ENCODE peak calls at places on chromosomes 13 and 19, in five cellular contexts. M, F, U, N and T are unnamed samples.

GRCh38 chr13:41411536-41411935 is 45.8 kb upstream of the RGCC start:
- DNase-seq in M (peak; percentile 32), F (no peak), U (peak; percentile 50), N (peak; percentile 54), T (peak; percentile 55)

GRCh38 chr19:51282335-51282734 is 29.1 kb upstream of the IGLON5 start:
- DNase-seq in M (no peak), F (no peak), U (no peak), N (no peak), T (no peak)

GRCh38 chr13:94079876-94080275 is 399.6 kb downstream of the DCT start:
- DNase-seq in M (no peak), F (no peak), U (no peak), N (peak; percentile 61), T (no peak)

GRCh38 chr19:58513694-58514563 is 2.1 kb upstream of the SLC27A5 start:
- DNase-seq in M (peak; percentile 93), F (no peak), U (peak; percentile 96), N (peak; percentile 79), T (peak; percentile 100)

GRCh38 chr13:27617801-27618411 is 2.4 kb downstream of the LNX2 start:
- DNase-seq in M (no peak), F (no peak), U (no peak), N (no peak), T (no peak)

GRCh38 chr19:40089462-40089861 is 1.3 kb downstream of the ZNF780A start:
- DNase-seq in M (no peak), F (no peak), U (no peak), N (peak; percentile 81), T (no peak)

GRCh38 chr19:2271516-2272103 is 10.4 kb downstream of the PEAK3 start:
- DNase-seq in M (peak; percentile 38), F (no peak), U (no peak), N (peak; percentile 87), T (peak; percentile 46)

GRCh38 chr19:49854861-49855263 is 3.9 kb downstream of the PTOV1 start:
- DNase-seq in M (no peak), F (no peak), U (no peak), N (no peak), T (no peak)

GRCh38 chr19:58460039-58460438 is 6.8 kb upstream of the ZNF324 start:
- DNase-seq in M (no peak), F (no peak), U (no peak), N (no peak), T (no peak)

GRCh38 chr19:51091126-51091525 is 8.4 kb upstream of the KLK14 start:
- DNase-seq in M (no peak), F (no peak), U (no peak), N (no peak), T (no peak)

GRCh38 chr19:47353307-47353712 is 4.2 kb downstream of the DHX34 start:
- DNase-seq in M (no peak), F (no peak), U (no peak), N (no peak), T (no peak)

GRCh38 chr19:11168568-11168967 is 13.0 kb upstream of the SPC24 start:
- DNase-seq in M (no peak), F (no peak), U (no peak), N (peak; percentile 95), T (no peak)

GRCh38 chr13:59208405-59209195 is 955.1 kb downstream of the DIAPH3 start:
- DNase-seq in M (no peak), F (no peak), U (no peak), N (no peak), T (no peak)

GRCh38 chr19:18273566-18274302 is 518 bp downstream of the IQCN start:
- DNase-seq in M (peak; percentile 57), F (no peak), U (no peak), N (no peak), T (no peak)

GRCh38 chr13:111486331-111486730 is 165.9 kb downstream of the TEX29 start:
- DNase-seq in M (no peak), F (no peak), U (no peak), N (no peak), T (no peak)

GRCh38 chr19:18651738-18652137 is 14.9 kb downstream of the KLHL26 start:
- DNase-seq in M (no peak), F (no peak), U (no peak), N (no peak), T (no peak)

GRCh38 chr19:19750842-19751790 is 18.2 kb upstream of the ZNF14 start:
- DNase-seq in M (no peak), F (no peak), U (no peak), N (no peak), T (no peak)

GRCh38 chr13:98143601-98144500 is 957 bp downstream of the FARP1 start:
- DNase-seq in M (no peak), F (no peak), U (peak; percentile 53), N (peak; percentile 52), T (no peak)

GRCh38 chr19:43644181-43644580 is 4.5 kb upstream of the CADM4 start:
- DNase-seq in M (no peak), F (no peak), U (no peak), N (no peak), T (no peak)

GRCh38 chr13:37127706-37128241 is 22.3 kb upstream of the CSNK1A1L start:
- DNase-seq in M (no peak), F (no peak), U (no peak), N (peak; percentile 98), T (no peak)

GRCh38 chr13:100529666-100530065 is 58.9 kb downstream of the GGACT start:
- DNase-seq in M (no peak), F (no peak), U (no peak), N (no peak), T (no peak)

DNA sequence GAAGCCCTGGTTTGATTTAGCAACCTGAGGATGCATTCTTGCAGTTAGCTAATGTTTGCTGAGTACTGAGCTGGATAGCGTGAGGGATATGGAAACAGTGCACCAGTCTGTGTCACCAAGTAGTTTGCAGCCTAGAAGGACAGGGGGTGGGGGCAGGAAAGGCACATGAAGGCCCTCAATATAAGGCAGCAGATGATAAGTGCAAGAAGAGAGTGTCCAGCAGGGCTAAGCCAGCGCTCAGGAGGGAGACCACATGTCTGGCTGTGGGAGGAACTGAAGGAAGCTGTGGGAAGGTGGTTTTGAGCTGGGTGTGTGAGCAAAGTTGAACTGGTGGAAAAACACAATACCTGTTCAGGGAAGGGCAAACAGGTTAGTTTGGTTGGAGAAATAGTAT is 1.7 kb downstream of the CXCL17 start:
- DNase-seq in M (peak; percentile 26), F (no peak), U (no peak), N (no peak), T (peak; percentile 20)
- H3K27ac ChIP-seq in M (no peak overlapping the region), F (peak overlapping the region; percentile 77), U (no peak overlapping the region), N (no peak overlapping the region), T (no peak overlapping the region)

GRCh38 chr13:114125589-114125988 is 6.8 kb downstream of the RASA3 start:
- DNase-seq in M (no peak), F (no peak), U (no peak), N (no peak), T (no peak)
- H3K27ac ChIP-seq in M (peak overlapping the region; percentile 22), F (no peak overlapping the region), U (no peak overlapping the region), N (no peak overlapping the region), T (no peak overlapping the region)

GRCh38 chr19:9641810-9642209 is 20.8 kb upstream of the ZNF561 start:
- DNase-seq in M (no peak), F (no peak), U (peak; percentile 49), N (no peak), T (no peak)

GRCh38 chr19:9650345-9650744 is 24.6 kb downstream of the ZNF562 start:
- DNase-seq in M (no peak), F (no peak), U (no peak), N (no peak), T (no peak)

GRCh38 chr19:9640956-9641355 is 19.9 kb upstream of the ZNF561 start:
- DNase-seq in M (no peak), F (no peak), U (no peak), N (no peak), T (no peak)

GRCh38 chr19:9644472-9644871 is 23.4 kb upstream of the ZNF561 start:
- DNase-seq in M (no peak), F (no peak), U (no peak), N (no peak), T (no peak)

DNA sequence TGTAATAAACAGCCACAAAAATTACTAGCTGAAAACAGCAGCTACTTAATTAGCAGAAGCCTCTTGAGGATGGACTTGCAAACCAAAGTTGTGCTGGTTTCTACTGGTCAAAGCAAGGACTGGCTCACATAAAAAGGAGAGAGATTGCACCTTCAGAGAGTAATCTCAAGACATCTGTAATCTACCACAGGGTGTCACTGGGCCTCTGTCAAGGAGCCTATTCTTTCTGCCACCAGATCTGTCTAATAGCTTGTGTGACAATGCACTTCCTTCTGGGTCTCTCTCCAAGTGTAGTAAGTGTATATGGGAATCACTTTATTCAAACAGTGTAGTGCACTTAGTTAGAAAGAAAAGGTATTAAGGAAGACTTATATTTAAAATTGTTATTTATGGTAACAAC is 24.4 kb upstream of the ZNF561 start:
- DNase-seq in M (no peak), F (no peak), U (no peak), N (no peak), T (peak; percentile 51)
- H3K27ac ChIP-seq in M (no peak overlapping the region), F (no peak overlapping the region), U (no peak overlapping the region), N (no peak overlapping the region), T (no peak overlapping the region)

GRCh38 chr19:54470991-54471782 is 1.9 kb downstream of the CDC42EP5 start:
- DNase-seq in M (no peak), F (no peak), U (peak; percentile 69), N (no peak), T (no peak)

GRCh38 chr19:54470276-54470887 is 2.7 kb downstream of the CDC42EP5 start:
- DNase-seq in M (no peak), F (no peak), U (no peak), N (no peak), T (no peak)

GRCh38 chr19:54473983-54474382 is 887 bp upstream of the CDC42EP5 start:
- DNase-seq in M (no peak), F (no peak), U (no peak), N (no peak), T (no peak)

GRCh38 chr19:54475706-54476105 is 2.6 kb upstream of the CDC42EP5 start:
- DNase-seq in M (no peak), F (no peak), U (no peak), N (no peak), T (no peak)

GRCh38 chr19:54473071-54473941 is at the start of gene CDC42EP5:
- DNase-seq in M (no peak), F (no peak), U (peak; percentile 46), N (peak; percentile 81), T (no peak)
- H3K27ac ChIP-seq in M (no peak within 1 kb of the TSS), F (peak within 1 kb of the TSS; percentile 87), U (peak within 1 kb of the TSS; percentile 69), N (no peak within 1 kb of the TSS), T (no peak within 1 kb of the TSS)